ENCODE peak calls at places on chromosome 3, in eight cellular contexts. G is NB4; C is activated gamma-delta T cell treated with anti-CD3 and anti-CD28 coated beads, Interleukin-2, amount 50 U/mL, for 16 hours; L is HuH-7; T is NCI-H2171 treated with DMSO at 0.1 percent for 48 hours; P is stimulated activated CD4-positive, alpha-beta T cell treated with anti-CD3 and anti-CD28 coated beads, Interleukin-4, amount 100 ng/mL, for 1 hour; F is GM18507; Q is CD8-positive, alpha-beta T cell. X is an unnamed sample.
A peak's percentile ranks its signal among the peaks of the same experiment; 100 is the strongest.

GRCh38 chr3:56157693-56158092 is 310.6 kb downstream of the ERC2 start:
- DNase-seq in G (peak; percentile 90), C (no peak), L (no peak), T (no peak), P (no peak), F (no peak), Q (no peak), X (no peak)

GRCh38 chr3:142273501-142273900 is 48.1 kb upstream of the GK5 start:
- DNase-seq in G (no peak), C (no peak), L (no peak), T (peak; percentile 82), P (no peak), F (no peak), Q (no peak), X (no peak)

GRCh38 chr3:185728630-185729334 is 96.1 kb downstream of the IGF2BP2 start:
- DNase-seq in G (peak; percentile 44), C (no peak), L (no peak), T (no peak), P (no peak), F (no peak), Q (no peak), X (no peak)

GRCh38 chr3:158103131-158103955 is 2.9 kb downstream of the SHOX2 start:
- DNase-seq in G (no peak), C (no peak), L (no peak), T (no peak), P (peak; percentile 9), F (no peak), Q (no peak), X (peak; percentile 39)

GRCh38 chr3:123044981-123045763 is 17.6 kb upstream of the SEMA5B start:
- DNase-seq in G (no peak), C (no peak), L (no peak), T (no peak), P (no peak), F (no peak), Q (no peak), X (no peak)

GRCh38 chr3:138455801-138456716 is 21.6 kb downstream of the ESYT3 start:
- DNase-seq in G (no peak), C (no peak), L (no peak), T (no peak), P (no peak), F (no peak), Q (no peak), X (no peak)

GRCh38 chr3:84959470-84960380 is 936 bp downstream of the CADM2 start:
- DNase-seq in G (no peak), C (no peak), L (no peak), T (peak; percentile 48), P (no peak), F (no peak), Q (no peak), X (peak; percentile 29)

GRCh38 chr3:113287818-113288648 is 76.7 kb downstream of the BOC start:
- DNase-seq in G (peak; percentile 67), C (peak; percentile 23), L (peak; percentile 76), T (peak; percentile 69), P (peak; percentile 27), F (no peak), Q (peak; percentile 56), X (peak; percentile 72)

GRCh38 chr3:183524476-183524875 is 31.0 kb downstream of the KLHL6 start:
- DNase-seq in G (no peak), C (no peak), L (no peak), T (no peak), P (no peak), F (no peak), Q (no peak), X (no peak)

GRCh38 chr3:167929937-167930336 is 165.8 kb downstream of the GOLIM4 start:
- DNase-seq in G (no peak), C (no peak), L (no peak), T (no peak), P (no peak), F (no peak), Q (no peak), X (no peak)

X was measured in nephron progenitor cell.